ENCODE peak calls at places on chromosomes 7 and 10, in ten cellular contexts. Z, C, G, K, L, X, Q, F, M and A are unnamed samples.

GRCh38 chr7:139108256-139109187 is 998 bp downstream of the ZC3HAV1 start:
- DNase-seq in Z (peak), C (peak), G (peak), K (no peak), L (no peak), X (peak), Q (no peak), F (no peak), M (peak), A (no peak)

GRCh38 chr7:129829677-129830631 is 122.8 kb downstream of the UBE2H start:
- DNase-seq in Z (peak), C (peak), G (peak), K (peak), L (peak), X (peak), Q (no peak), F (peak), M (peak), A (no peak)

GRCh38 chr7:123126691-123127090 is 73.1 kb downstream of the SLC13A1 start:
- DNase-seq in Z (no peak), C (no peak), G (no peak), K (no peak), L (no peak), X (no peak), Q (no peak), F (no peak), M (no peak), A (no peak)

GRCh38 chr10:68271104-68271882 is 39.4 kb upstream of the ATOH7 start:
- DNase-seq in Z (peak), C (no peak), G (no peak), K (no peak), L (peak), X (no peak), Q (no peak), F (no peak), M (no peak), A (no peak)

GRCh38 chr10:33914746-33915145 is 580.3 kb upstream of the NRP1 start:
- DNase-seq in Z (no peak), C (no peak), G (no peak), K (no peak), L (no peak), X (no peak), Q (no peak), F (no peak), M (no peak), A (no peak)

GRCh38 chr10:44399478-44400451 is 14.9 kb upstream of the CXCL12 start:
- DNase-seq in Z (no peak), C (no peak), G (no peak), K (no peak), L (no peak), X (no peak), Q (no peak), F (no peak), M (no peak), A (no peak)

GRCh38 chr10:95756061-95756751 is at the start of gene ENTPD1:
- DNase-seq in Z (peak), C (peak), G (no peak), K (no peak), L (no peak), X (peak), Q (no peak), F (peak), M (no peak), A (no peak)

GRCh38 chr10:133325761-133326463 is 10.8 kb downstream of the CALY start:
- DNase-seq in Z (no peak), C (no peak), G (no peak), K (no peak), L (no peak), X (peak), Q (no peak), F (no peak), M (no peak), A (no peak)

GRCh38 chr7:140084142-140084655 is 21.4 kb upstream of the PARP12 start:
- DNase-seq in Z (no peak), C (no peak), G (no peak), K (no peak), L (no peak), X (no peak), Q (no peak), F (peak), M (no peak), A (no peak)

GRCh38 chr10:77971804-77972144 is 45.2 kb upstream of the DLG5 start:
- DNase-seq in Z (no peak), C (no peak), G (no peak), K (no peak), L (no peak), X (no peak), Q (no peak), F (no peak), M (no peak), A (no peak)

GRCh38 chr7:27890205-27890849 is 150.4 kb downstream of the TAX1BP1 start:
- DNase-seq in Z (no peak), C (no peak), G (no peak), K (no peak), L (no peak), X (no peak), Q (no peak), F (no peak), M (no peak), A (peak)

GRCh38 chr7:14322724-14323123 is 333.3 kb upstream of the ETV1 start:
- DNase-seq in Z (no peak), C (no peak), G (no peak), K (no peak), L (no peak), X (no peak), Q (no peak), F (no peak), M (no peak), A (no peak)

GRCh38 chr7:69717221-69717620 is 118.9 kb downstream of the AUTS2 start:
- DNase-seq in Z (no peak), C (no peak), G (no peak), K (no peak), L (peak), X (no peak), Q (no peak), F (no peak), M (no peak), A (no peak)

GRCh38 chr7:152520861-152521302 is 85.1 kb upstream of the KMT2C start:
- DNase-seq in Z (no peak), C (no peak), G (no peak), K (no peak), L (peak), X (peak), Q (no peak), F (no peak), M (no peak), A (no peak)

GRCh38 chr10:83917519-83918506 is 221.5 kb upstream of the GHITM start:
- DNase-seq in Z (no peak), C (no peak), G (no peak), K (no peak), L (no peak), X (peak), Q (no peak), F (no peak), M (no peak), A (peak)

GRCh38 chr10:13100349-13101294 is 659 bp downstream of the OPTN start:
- DNase-seq in Z (peak), C (peak), G (peak), K (no peak), L (no peak), X (no peak), Q (no peak), F (no peak), M (peak), A (no peak)

GRCh38 chr7:150428671-150429451 is 21.6 kb upstream of the GIMAP8 start:
- DNase-seq in Z (peak), C (peak), G (no peak), K (no peak), L (peak), X (no peak), Q (no peak), F (peak), M (peak), A (no peak)

GRCh38 chr10:472241-472910 is 217.1 kb downstream of the DIP2C start:
- DNase-seq in Z (no peak), C (no peak), G (no peak), K (no peak), L (no peak), X (no peak), Q (no peak), F (no peak), M (no peak), A (no peak)

GRCh38 chr10:95511314-95511713 is 49.9 kb downstream of the SORBS1 start:
- DNase-seq in Z (no peak), C (no peak), G (no peak), K (no peak), L (no peak), X (no peak), Q (no peak), F (no peak), M (no peak), A (no peak)

GRCh38 chr7:22632674-22633073 is 94.3 kb upstream of the IL6 start:
- DNase-seq in Z (no peak), C (no peak), G (no peak), K (no peak), L (no peak), X (no peak), Q (no peak), F (no peak), M (no peak), A (no peak)

GRCh38 chr10:124172241-124172661 is 78.9 kb upstream of the CHST15 start:
- DNase-seq in Z (no peak), C (no peak), G (no peak), K (no peak), L (no peak), X (no peak), Q (no peak), F (no peak), M (no peak), A (no peak)

GRCh38 chr10:13087986-13088618 is 11.9 kb upstream of the OPTN start:
- DNase-seq in Z (peak), C (peak), G (no peak), K (no peak), L (no peak), X (no peak), Q (no peak), F (no peak), M (peak), A (no peak)

GRCh38 chr10:65898055-65898454 is 1027.8 kb upstream of the LRRTM3 start:
- DNase-seq in Z (no peak), C (no peak), G (no peak), K (no peak), L (no peak), X (no peak), Q (no peak), F (no peak), M (no peak), A (no peak)

GRCh38 chr10:22368976-22369375 is 23.7 kb downstream of the SPAG6 start:
- DNase-seq in Z (no peak), C (no peak), G (no peak), K (no peak), L (no peak), X (no peak), Q (no peak), F (no peak), M (no peak), A (no peak)

GRCh38 chr10:49379596-49380410 is 16.1 kb downstream of the DRGX start:
- DNase-seq in Z (no peak), C (peak), G (no peak), K (no peak), L (no peak), X (peak), Q (no peak), F (no peak), M (peak), A (no peak)

GRCh38 chr10:119478111-119479047 is 64.1 kb downstream of the RGS10 start:
- DNase-seq in Z (no peak), C (no peak), G (no peak), K (no peak), L (no peak), X (no peak), Q (no peak), F (no peak), M (no peak), A (no peak)

GRCh38 chr7:17300012-17300411 is 1.6 kb downstream of the AHR start:
- DNase-seq in Z (no peak), C (no peak), G (no peak), K (no peak), L (no peak), X (no peak), Q (no peak), F (peak), M (no peak), A (no peak)

GRCh38 chr10:23439920-23440875 is 1.3 kb downstream of the OTUD1 start:
- DNase-seq in Z (peak), C (peak), G (peak), K (no peak), L (peak), X (peak), Q (no peak), F (peak), M (peak), A (peak)

GRCh38 chr7:137032436-137032835 is 164.0 kb downstream of the CHRM2 start:
- DNase-seq in Z (peak), C (no peak), G (no peak), K (no peak), L (no peak), X (no peak), Q (no peak), F (no peak), M (no peak), A (no peak)

GRCh38 chr7:96388166-96388565 is 66.3 kb upstream of the SLC25A13 start:
- DNase-seq in Z (peak), C (no peak), G (no peak), K (no peak), L (peak), X (no peak), Q (no peak), F (peak), M (peak), A (no peak)

GRCh38 chr7:8035647-8036518 is 67.3 kb downstream of the GLCCI1 start:
- DNase-seq in Z (peak), C (peak), G (no peak), K (no peak), L (peak), X (peak), Q (no peak), F (peak), M (no peak), A (no peak)